ENCODE peak calls at places on chromosomes 16 and 17, in nine cellular contexts. U is activated gamma-delta T cell; W is HuH-7; V is NCI-H2081; R is HCEC 1CT; B is stimulated activated CD4-positive, alpha-beta T cell treated with anti-CD3 and anti-CD28 coated beads, Interleukin-1b, Interleukin-23, amount 100 ng/mL, for 24 hours; P is adrenal gland; L is mucosa of descending colon; X is HS-5. N is an unnamed sample.

GRCh38 chr16:82954224-82954929 is 327.6 kb downstream of the CDH13 start:
- DNase-seq in L (no peak), U (no peak), B (no peak), R (peak), P (no peak), X (no peak), W (no peak), V (no peak), N (no peak)

GRCh38 chr17:75168998-75169397 is 13.8 kb downstream of the SUMO2 start:
- DNase-seq in L (no peak), R (no peak), V (no peak), B (no peak), W (no peak), U (no peak), P (no peak), X (no peak), N (no peak)

GRCh38 chr16:49158029-49158642 is 123.5 kb downstream of the CBLN1 start:
- DNase-seq in U (no peak), V (no peak), B (no peak), W (no peak), R (no peak), X (no peak), P (no peak), L (no peak), N (no peak)

GRCh38 chr17:17348872-17349723 is 45.9 kb downstream of the NT5M start:
- DNase-seq in W (peak), U (no peak), X (no peak), R (no peak), P (no peak), L (no peak), B (no peak), V (no peak), N (no peak)

GRCh38 chr16:65667013-65667578 is 545.2 kb upstream of the CDH11 start:
- DNase-seq in L (no peak), B (no peak), V (no peak), X (no peak), R (no peak), P (no peak), W (no peak), U (no peak), N (no peak)

GRCh38 chr16:89498839-89499238 is 8.5 kb upstream of the ANKRD11 start:
- DNase-seq in B (no peak), R (peak), X (no peak), W (no peak), L (no peak), V (no peak), P (no peak), U (no peak), N (no peak)

GRCh38 chr17:39920218-39921210 is 2.1 kb upstream of the GSDMB start:
- DNase-seq in R (no peak), P (no peak), X (no peak), L (no peak), U (peak), V (no peak), B (peak), W (no peak), N (no peak)

GRCh38 chr16:11328172-11329079 is 16.8 kb upstream of the RMI2 start:
- DNase-seq in P (peak), B (peak), X (peak), W (no peak), R (peak), L (peak), U (no peak), V (no peak), N (peak)

GRCh38 chr16:31367875-31368274 is 12.9 kb downstream of the ITGAX start:
- DNase-seq in P (no peak), B (no peak), V (no peak), X (no peak), W (no peak), U (no peak), L (no peak), R (no peak), N (no peak)

GRCh38 chr16:88534731-88535141 is 35.5 kb upstream of the ZC3H18 start:
- DNase-seq in W (no peak), V (no peak), U (no peak), L (peak), B (no peak), R (peak), P (peak), X (no peak), N (no peak)

GRCh38 chr16:62913924-62914323 is 877.7 kb upstream of the CDH8 start:
- DNase-seq in P (no peak), R (no peak), B (no peak), V (no peak), X (no peak), L (no peak), W (peak), U (no peak), N (no peak)

GRCh38 chr17:9291912-9292562 is 270.7 kb downstream of the NTN1 start:
- DNase-seq in W (peak), B (peak), X (no peak), L (peak), R (no peak), U (no peak), P (peak), V (no peak), N (peak)

GRCh38 chr16:48930951-48931553 is 321.1 kb upstream of the N4BP1 start:
- DNase-seq in R (no peak), B (no peak), U (no peak), V (no peak), L (no peak), X (no peak), W (no peak), P (no peak), N (no peak)

GRCh38 chr17:76953926-76954325 is 85.7 kb downstream of the MGAT5B start:
- DNase-seq in L (no peak), V (peak), P (no peak), W (no peak), U (no peak), B (no peak), R (no peak), X (no peak), N (no peak)

GRCh38 chr17:29145289-29146058 is 34.7 kb downstream of the MYO18A start:
- DNase-seq in V (peak), W (peak), B (no peak), U (no peak), P (peak), R (peak), L (peak), X (no peak), N (peak)

GRCh38 chr16:63655846-63656245 is 1466.0 kb downstream of the CDH11 start:
- DNase-seq in V (no peak), B (no peak), W (no peak), R (no peak), U (no peak), X (no peak), L (no peak), P (no peak), N (no peak)

GRCh38 chr17:46940692-46941404 is 17.9 kb downstream of the GOSR2 start:
- DNase-seq in B (peak), U (no peak), W (peak), P (peak), L (peak), R (peak), V (peak), X (no peak), N (peak)

GRCh38 chr16:53098526-53099317 is 43.9 kb downstream of the CHD9 start:
- DNase-seq in L (peak), B (peak), W (no peak), R (peak), V (peak), X (peak), P (peak), U (peak), N (peak)

N was measured in activated T-helper 2 cell treated with anti-CD3 and anti-CD28 coated beads, Interferon-gamma antibody, Interleukin-2, Interleukin-4, amounts not matched to agents 10 μg/mL and 5 μg/mL and 100 μg/mL, durations not matched to agents 14 hours and 24 hours and 36 hours.